ENCODE peak calls at places on chromosomes 16 and 17, in six cellular contexts. One of them, this sample, is unnamed.

GRCh38 chr17:7884581-7885356 is 3.8 kb upstream of the CHD3 start:
- DNase-seq in ureter: peak
- DNase-seq in activated CD4-positive, alpha-beta T cell treated with anti-CD3 and anti-CD28 coated beads, Interleukin-2, amount 50 U/mL, for 24 hours: peak
- DNase-seq in H7: peak
- DNase-seq in stimulated activated CD4-positive, alpha-beta T cell treated with anti-CD3 and anti-CD28 coated beads, Interleukin-12 subunit alpha, Interleukin-12 subunit beta, amount 100 ng/mL, for 48 hours: no peak
- DNase-seq in neural crest cell: no peak
- DNase-seq in this sample: no peak

GRCh38 chr17:79400989-79401703 is 209.7 kb downstream of the RBFOX3 start:
- DNase-seq in activated CD4-positive, alpha-beta T cell treated with anti-CD3 and anti-CD28 coated beads, Interleukin-2, amount 50 U/mL, for 24 hours: peak
- DNase-seq in stimulated activated CD4-positive, alpha-beta T cell treated with anti-CD3 and anti-CD28 coated beads, Interleukin-12 subunit alpha, Interleukin-12 subunit beta, amount 100 ng/mL, for 48 hours: peak
- DNase-seq in ureter: peak
- DNase-seq in H7: peak
- DNase-seq in neural crest cell: peak
- DNase-seq in this sample: no peak

GRCh38 chr16:8229011-8229520 is 361.2 kb downstream of the TMEM114 start:
- DNase-seq in stimulated activated CD4-positive, alpha-beta T cell treated with anti-CD3 and anti-CD28 coated beads, Interleukin-12 subunit alpha, Interleukin-12 subunit beta, amount 100 ng/mL, for 48 hours: no peak
- DNase-seq in H7: peak
- DNase-seq in neural crest cell: no peak
- DNase-seq in ureter: no peak
- DNase-seq in activated CD4-positive, alpha-beta T cell treated with anti-CD3 and anti-CD28 coated beads, Interleukin-2, amount 50 U/mL, for 24 hours: no peak
- DNase-seq in this sample: no peak

GRCh38 chr16:1469693-1470201 is 5.1 kb downstream of the CLCN7 start:
- DNase-seq in activated CD4-positive, alpha-beta T cell treated with anti-CD3 and anti-CD28 coated beads, Interleukin-2, amount 50 U/mL, for 24 hours: no peak
- DNase-seq in neural crest cell: no peak
- DNase-seq in H7: no peak
- DNase-seq in ureter: no peak
- DNase-seq in stimulated activated CD4-positive, alpha-beta T cell treated with anti-CD3 and anti-CD28 coated beads, Interleukin-12 subunit alpha, Interleukin-12 subunit beta, amount 100 ng/mL, for 48 hours: no peak
- DNase-seq in this sample: no peak

GRCh38 chr17:28751600-28752366 is 8.0 kb downstream of the TRAF4 start:
- DNase-seq in ureter: no peak
- DNase-seq in neural crest cell: no peak
- DNase-seq in stimulated activated CD4-positive, alpha-beta T cell treated with anti-CD3 and anti-CD28 coated beads, Interleukin-12 subunit alpha, Interleukin-12 subunit beta, amount 100 ng/mL, for 48 hours: no peak
- DNase-seq in activated CD4-positive, alpha-beta T cell treated with anti-CD3 and anti-CD28 coated beads, Interleukin-2, amount 50 U/mL, for 24 hours: no peak
- DNase-seq in H7: no peak
- DNase-seq in this sample: no peak

GRCh38 chr16:85986931-85987749 is 88.2 kb downstream of the IRF8 start:
- DNase-seq in H7: peak
- DNase-seq in ureter: no peak
- DNase-seq in neural crest cell: peak
- DNase-seq in stimulated activated CD4-positive, alpha-beta T cell treated with anti-CD3 and anti-CD28 coated beads, Interleukin-12 subunit alpha, Interleukin-12 subunit beta, amount 100 ng/mL, for 48 hours: no peak
- DNase-seq in activated CD4-positive, alpha-beta T cell treated with anti-CD3 and anti-CD28 coated beads, Interleukin-2, amount 50 U/mL, for 24 hours: no peak
- DNase-seq in this sample: no peak

GRCh38 chr16:1279081-1279944 is 23.4 kb downstream of the TPSD1 start:
- DNase-seq in ureter: no peak
- DNase-seq in H7: peak
- DNase-seq in stimulated activated CD4-positive, alpha-beta T cell treated with anti-CD3 and anti-CD28 coated beads, Interleukin-12 subunit alpha, Interleukin-12 subunit beta, amount 100 ng/mL, for 48 hours: no peak
- DNase-seq in activated CD4-positive, alpha-beta T cell treated with anti-CD3 and anti-CD28 coated beads, Interleukin-2, amount 50 U/mL, for 24 hours: no peak
- DNase-seq in neural crest cell: no peak
- DNase-seq in this sample: no peak

GRCh38 chr17:39812466-39812865 is 51.6 kb downstream of the IKZF3 start:
- DNase-seq in neural crest cell: no peak
- DNase-seq in ureter: no peak
- DNase-seq in activated CD4-positive, alpha-beta T cell treated with anti-CD3 and anti-CD28 coated beads, Interleukin-2, amount 50 U/mL, for 24 hours: no peak
- DNase-seq in stimulated activated CD4-positive, alpha-beta T cell treated with anti-CD3 and anti-CD28 coated beads, Interleukin-12 subunit alpha, Interleukin-12 subunit beta, amount 100 ng/mL, for 48 hours: no peak
- DNase-seq in H7: no peak
- DNase-seq in this sample: peak

GRCh38 chr17:70405492-70406220 is 236.3 kb downstream of the KCNJ2 start:
- DNase-seq in stimulated activated CD4-positive, alpha-beta T cell treated with anti-CD3 and anti-CD28 coated beads, Interleukin-12 subunit alpha, Interleukin-12 subunit beta, amount 100 ng/mL, for 48 hours: no peak
- DNase-seq in neural crest cell: no peak
- DNase-seq in ureter: no peak
- DNase-seq in H7: no peak
- DNase-seq in activated CD4-positive, alpha-beta T cell treated with anti-CD3 and anti-CD28 coated beads, Interleukin-2, amount 50 U/mL, for 24 hours: no peak
- DNase-seq in this sample: no peak

GRCh38 chr17:8151120-8151640 is 1.0 kb downstream of the PER1 start:
- DNase-seq in ureter: peak
- DNase-seq in H7: peak
- DNase-seq in activated CD4-positive, alpha-beta T cell treated with anti-CD3 and anti-CD28 coated beads, Interleukin-2, amount 50 U/mL, for 24 hours: peak
- DNase-seq in neural crest cell: peak
- DNase-seq in stimulated activated CD4-positive, alpha-beta T cell treated with anti-CD3 and anti-CD28 coated beads, Interleukin-12 subunit alpha, Interleukin-12 subunit beta, amount 100 ng/mL, for 48 hours: peak
- DNase-seq in this sample: no peak

GRCh38 chr16:61014869-61015268 is 1021.4 kb downstream of the CDH8 start:
- DNase-seq in activated CD4-positive, alpha-beta T cell treated with anti-CD3 and anti-CD28 coated beads, Interleukin-2, amount 50 U/mL, for 24 hours: no peak
- DNase-seq in neural crest cell: no peak
- DNase-seq in H7: no peak
- DNase-seq in ureter: no peak
- DNase-seq in stimulated activated CD4-positive, alpha-beta T cell treated with anti-CD3 and anti-CD28 coated beads, Interleukin-12 subunit alpha, Interleukin-12 subunit beta, amount 100 ng/mL, for 48 hours: no peak
- DNase-seq in this sample: no peak

GRCh38 chr16:87016636-87017035 is 300.6 kb downstream of the C16orf95 start:
- DNase-seq in ureter: no peak
- DNase-seq in stimulated activated CD4-positive, alpha-beta T cell treated with anti-CD3 and anti-CD28 coated beads, Interleukin-12 subunit alpha, Interleukin-12 subunit beta, amount 100 ng/mL, for 48 hours: no peak
- DNase-seq in H7: no peak
- DNase-seq in activated CD4-positive, alpha-beta T cell treated with anti-CD3 and anti-CD28 coated beads, Interleukin-2, amount 50 U/mL, for 24 hours: no peak
- DNase-seq in neural crest cell: no peak
- DNase-seq in this sample: no peak

GRCh38 chr17:61583242-61583641 is 7.8 kb downstream of the NACA2 start:
- DNase-seq in neural crest cell: no peak
- DNase-seq in activated CD4-positive, alpha-beta T cell treated with anti-CD3 and anti-CD28 coated beads, Interleukin-2, amount 50 U/mL, for 24 hours: no peak
- DNase-seq in ureter: no peak
- DNase-seq in H7: no peak
- DNase-seq in stimulated activated CD4-positive, alpha-beta T cell treated with anti-CD3 and anti-CD28 coated beads, Interleukin-12 subunit alpha, Interleukin-12 subunit beta, amount 100 ng/mL, for 48 hours: no peak
- DNase-seq in this sample: peak

GRCh38 chr17:47220531-47220999 is 11.4 kb downstream of the MYL4 start:
- DNase-seq in neural crest cell: no peak
- DNase-seq in activated CD4-positive, alpha-beta T cell treated with anti-CD3 and anti-CD28 coated beads, Interleukin-2, amount 50 U/mL, for 24 hours: no peak
- DNase-seq in ureter: no peak
- DNase-seq in stimulated activated CD4-positive, alpha-beta T cell treated with anti-CD3 and anti-CD28 coated beads, Interleukin-12 subunit alpha, Interleukin-12 subunit beta, amount 100 ng/mL, for 48 hours: no peak
- DNase-seq in H7: peak
- DNase-seq in this sample: no peak

GRCh38 chr16:8853611-8854010 is 15.2 kb downstream of the CARHSP1 start:
- DNase-seq in neural crest cell: no peak
- DNase-seq in ureter: no peak
- DNase-seq in activated CD4-positive, alpha-beta T cell treated with anti-CD3 and anti-CD28 coated beads, Interleukin-2, amount 50 U/mL, for 24 hours: no peak
- DNase-seq in H7: no peak
- DNase-seq in stimulated activated CD4-positive, alpha-beta T cell treated with anti-CD3 and anti-CD28 coated beads, Interleukin-12 subunit alpha, Interleukin-12 subunit beta, amount 100 ng/mL, for 48 hours: no peak
- DNase-seq in this sample: no peak

GRCh38 chr16:54284319-54284930 is 2.2 kb downstream of the IRX3 start:
- DNase-seq in activated CD4-positive, alpha-beta T cell treated with anti-CD3 and anti-CD28 coated beads, Interleukin-2, amount 50 U/mL, for 24 hours: no peak
- DNase-seq in neural crest cell: no peak
- DNase-seq in H7: peak
- DNase-seq in stimulated activated CD4-positive, alpha-beta T cell treated with anti-CD3 and anti-CD28 coated beads, Interleukin-12 subunit alpha, Interleukin-12 subunit beta, amount 100 ng/mL, for 48 hours: no peak
- DNase-seq in ureter: no peak
- DNase-seq in this sample: no peak

GRCh38 chr17:73820686-73821448 is 176.6 kb upstream of the SDK2 start:
- DNase-seq in stimulated activated CD4-positive, alpha-beta T cell treated with anti-CD3 and anti-CD28 coated beads, Interleukin-12 subunit alpha, Interleukin-12 subunit beta, amount 100 ng/mL, for 48 hours: no peak
- DNase-seq in activated CD4-positive, alpha-beta T cell treated with anti-CD3 and anti-CD28 coated beads, Interleukin-2, amount 50 U/mL, for 24 hours: no peak
- DNase-seq in ureter: no peak
- DNase-seq in neural crest cell: peak
- DNase-seq in H7: peak
- DNase-seq in this sample: no peak

GRCh38 chr16:80619824-80620223 is 79.0 kb downstream of the DYNLRB2 start:
- DNase-seq in activated CD4-positive, alpha-beta T cell treated with anti-CD3 and anti-CD28 coated beads, Interleukin-2, amount 50 U/mL, for 24 hours: no peak
- DNase-seq in ureter: no peak
- DNase-seq in H7: no peak
- DNase-seq in neural crest cell: no peak
- DNase-seq in stimulated activated CD4-positive, alpha-beta T cell treated with anti-CD3 and anti-CD28 coated beads, Interleukin-12 subunit alpha, Interleukin-12 subunit beta, amount 100 ng/mL, for 48 hours: no peak
- DNase-seq in this sample: no peak

GRCh38 chr16:84754353-84754856 is 54.6 kb downstream of the USP10 start:
- DNase-seq in neural crest cell: peak
- DNase-seq in stimulated activated CD4-positive, alpha-beta T cell treated with anti-CD3 and anti-CD28 coated beads, Interleukin-12 subunit alpha, Interleukin-12 subunit beta, amount 100 ng/mL, for 48 hours: peak
- DNase-seq in activated CD4-positive, alpha-beta T cell treated with anti-CD3 and anti-CD28 coated beads, Interleukin-2, amount 50 U/mL, for 24 hours: no peak
- DNase-seq in ureter: peak
- DNase-seq in H7: peak
- DNase-seq in this sample: peak

GRCh38 chr16:4924593-4925378 is 12.2 kb downstream of the PPL start:
- DNase-seq in activated CD4-positive, alpha-beta T cell treated with anti-CD3 and anti-CD28 coated beads, Interleukin-2, amount 50 U/mL, for 24 hours: no peak
- DNase-seq in stimulated activated CD4-positive, alpha-beta T cell treated with anti-CD3 and anti-CD28 coated beads, Interleukin-12 subunit alpha, Interleukin-12 subunit beta, amount 100 ng/mL, for 48 hours: no peak
- DNase-seq in H7: peak
- DNase-seq in ureter: peak
- DNase-seq in neural crest cell: no peak
- DNase-seq in this sample: no peak

This sample was measured in LNCaP clone FGC.